ENCODE peak calls at places on chromosomes 1 and 21, in nine cellular contexts. F is HTR-8/SVneo; B is sciatic nerve; L is activated naive CD4-positive, alpha-beta T cell treated with Interleukin-2 at 50 U/mL for 16 hours; O is GDM1; Q is endothelial cell; A is heart right ventricle; N is SJSA1; I is GM12892. T is an unnamed sample.
A peak's percentile ranks its signal among the peaks of the same experiment; 100 is the strongest.

GRCh38 chr1:50419192-50419906 is 3.9 kb downstream of the DMRTA2 start:
- DNase-seq in F (no peak), B (no peak), L (no peak), O (no peak), Q (peak; percentile 59), A (no peak), N (no peak), I (no peak), T (no peak)

GRCh38 chr1:32981003-32981909 is 16.6 kb upstream of the RNF19B start:
- DNase-seq in F (peak; percentile 60), B (no peak), L (peak; percentile 64), O (peak; percentile 82), Q (peak; percentile 22), A (peak; percentile 36), N (peak; percentile 68), I (peak; percentile 61), T (peak; percentile 69)

GRCh38 chr1:46612937-46613660 is 3.5 kb downstream of the MOB3C start:
- DNase-seq in F (no peak), B (no peak), L (no peak), O (no peak), Q (no peak), A (peak; percentile 42), N (no peak), I (no peak), T (no peak)

GRCh38 chr21:33023574-33024277 is 2.0 kb upstream of the OLIG2 start:
- DNase-seq in F (no peak), B (no peak), L (no peak), O (no peak), Q (no peak), A (no peak), N (no peak), I (no peak), T (no peak)

GRCh38 chr1:180515857-180516388 is 13.5 kb upstream of the ACBD6 start:
- DNase-seq in F (peak; percentile 83), B (peak; percentile 80), L (peak; percentile 54), O (peak; percentile 65), Q (peak; percentile 73), A (no peak), N (peak; percentile 75), I (peak; percentile 41), T (peak; percentile 82)

GRCh38 chr1:183871142-183871541 is 66.2 kb downstream of the RGL1 start:
- DNase-seq in F (peak; percentile 10), B (no peak), L (no peak), O (no peak), Q (peak; percentile 18), A (no peak), N (peak; percentile 83), I (no peak), T (no peak)

GRCh38 chr1:78348526-78349284 is 142.1 kb upstream of the PTGFR start:
- DNase-seq in F (no peak), B (no peak), L (no peak), O (no peak), Q (no peak), A (no peak), N (no peak), I (no peak), T (no peak)

GRCh38 chr1:203805689-203806088 is 10.3 kb downstream of the ZBED6 start:
- DNase-seq in F (no peak), B (no peak), L (no peak), O (no peak), Q (no peak), A (no peak), N (no peak), I (no peak), T (no peak)

GRCh38 chr1:203278885-203279406 is 26.4 kb upstream of the BTG2 start:
- DNase-seq in F (no peak), B (peak; percentile 83), L (no peak), O (no peak), Q (no peak), A (no peak), N (peak; percentile 29), I (no peak), T (no peak)

GRCh38 chr1:22855668-22856606 is 116.7 kb downstream of the LACTBL1 start:
- DNase-seq in F (no peak), B (no peak), L (no peak), O (no peak), Q (no peak), A (no peak), N (no peak), I (no peak), T (no peak)

GRCh38 chr1:216447898-216448568 is 24.8 kb upstream of the USH2A start:
- DNase-seq in F (no peak), B (no peak), L (no peak), O (no peak), Q (no peak), A (no peak), N (peak; percentile 43), I (no peak), T (no peak)

GRCh38 chr1:239896980-239897379 is 194.7 kb upstream of the FMN2 start:
- DNase-seq in F (no peak), B (no peak), L (no peak), O (no peak), Q (no peak), A (no peak), N (no peak), I (no peak), T (no peak)

GRCh38 chr21:18725653-18726052 is 322.1 kb upstream of the TMPRSS15 start:
- DNase-seq in F (no peak), B (no peak), L (no peak), O (no peak), Q (peak; percentile 15), A (no peak), N (no peak), I (no peak), T (no peak)

GRCh38 chr1:30750751-30751291 is 6.8 kb downstream of the LAPTM5 start:
- DNase-seq in F (no peak), B (no peak), L (no peak), O (no peak), Q (no peak), A (no peak), N (no peak), I (no peak), T (no peak)

GRCh38 chr1:213980906-213981305 is 6.9 kb upstream of the PROX1 start:
- DNase-seq in F (no peak), B (no peak), L (no peak), O (no peak), Q (no peak), A (no peak), N (no peak), I (no peak), T (no peak)

GRCh38 chr1:40438391-40439015 is 11.8 kb upstream of the ZFP69B start:
- DNase-seq in F (peak; percentile 23), B (no peak), L (no peak), O (no peak), Q (peak; percentile 18), A (no peak), N (no peak), I (no peak), T (no peak)

GRCh38 chr1:64917328-64917861 is 49.0 kb downstream of the JAK1 start:
- DNase-seq in F (peak; percentile 41), B (no peak), L (no peak), O (no peak), Q (peak; percentile 14), A (peak; percentile 39), N (peak; percentile 89), I (no peak), T (no peak)

GRCh38 chr1:92366045-92366405 is 67.2 kb downstream of the RPAP2 start:
- DNase-seq in F (no peak), B (no peak), L (peak; percentile 2), O (no peak), Q (no peak), A (no peak), N (no peak), I (no peak), T (no peak)

GRCh38 chr21:33396966-33397365 is 6.2 kb upstream of the IFNGR2 start:
- DNase-seq in F (no peak), B (no peak), L (no peak), O (no peak), Q (no peak), A (peak; percentile 29), N (peak; percentile 7), I (no peak), T (no peak)

GRCh38 chr1:153422450-153423068 is 6.2 kb downstream of the S100A7A start:
- DNase-seq in F (peak; percentile 30), B (peak; percentile 81), L (peak; percentile 66), O (peak; percentile 43), Q (peak; percentile 76), A (peak; percentile 61), N (peak; percentile 44), I (peak; percentile 26), T (peak; percentile 6)

GRCh38 chr1:48223372-48224081 is 1.0 kb downstream of the SLC5A9 start:
- DNase-seq in F (no peak), B (no peak), L (no peak), O (no peak), Q (no peak), A (no peak), N (no peak), I (no peak), T (no peak)

GRCh38 chr1:26907071-26907922 is 6.5 kb downstream of the NR0B2 start:
- DNase-seq in F (peak; percentile 53), B (no peak), L (no peak), O (no peak), Q (no peak), A (no peak), N (no peak), I (no peak), T (no peak)

GRCh38 chr1:117828206-117828605 is 101.2 kb downstream of the GDAP2 start:
- DNase-seq in F (no peak), B (peak; percentile 69), L (no peak), O (no peak), Q (no peak), A (peak; percentile 64), N (peak; percentile 90), I (no peak), T (no peak)

GRCh38 chr1:7684861-7685635 is 86.0 kb upstream of the VAMP3 start:
- DNase-seq in F (no peak), B (no peak), L (no peak), O (no peak), Q (no peak), A (no peak), N (no peak), I (no peak), T (no peak)

GRCh38 chr1:21397813-21398188 is 42.1 kb upstream of the NBPF3 start:
- DNase-seq in F (no peak), B (no peak), L (peak; percentile 10), O (no peak), Q (no peak), A (no peak), N (no peak), I (no peak), T (no peak)

GRCh38 chr1:176541663-176542062 is 78.7 kb downstream of the PAPPA2 start:
- DNase-seq in F (no peak), B (no peak), L (no peak), O (no peak), Q (no peak), A (no peak), N (peak; percentile 12), I (no peak), T (no peak)

GRCh38 chr1:197467881-197468280 is 199.8 kb downstream of the CRB1 start:
- DNase-seq in F (no peak), B (no peak), L (no peak), O (no peak), Q (no peak), A (no peak), N (no peak), I (no peak), T (no peak)

GRCh38 chr1:78919150-78919549 is 87.4 kb downstream of the ADGRL4 start:
- DNase-seq in F (no peak), B (no peak), L (no peak), O (no peak), Q (no peak), A (no peak), N (no peak), I (no peak), T (no peak)